ENCODE peak calls at places on chromosome 1, in seven cellular contexts. S is lower leg skin, L is ovary, Y is tibial nerve, R is testis, J is HCT116, D is transverse colon. E is an unnamed sample.
A peak's percentile ranks its signal among the peaks of the same experiment; 100 is the strongest.

GRCh38 chr1:211478801-211479619 is 13.0 kb downstream of the RD3 start:
- DNase-seq in S (no peak), L (no peak), Y (no peak), R (no peak), J (no peak), D (no peak), E (no peak)

GRCh38 chr1:207396360-207396759 is 57.8 kb upstream of the CR2 start:
- DNase-seq in S (no peak), L (no peak), Y (no peak), R (no peak), J (no peak), D (no peak), E (no peak)

GRCh38 chr1:16217061-16217785 is 4.8 kb upstream of the ARHGEF19 start:
- DNase-seq in S (peak; percentile 98), L (peak; percentile 99), Y (peak; percentile 98), R (peak; percentile 98), J (peak; percentile 96), D (peak; percentile 100), E (peak; percentile 96)

GRCh38 chr1:151847867-151848596 is 5.5 kb downstream of the THEM5 start:
- DNase-seq in S (no peak), L (no peak), Y (no peak), R (peak; percentile 4), J (no peak), D (no peak), E (no peak)

GRCh38 chr1:36269408-36269838 is 36.7 kb upstream of the SH3D21 start:
- DNase-seq in S (no peak), L (no peak), Y (no peak), R (no peak), J (no peak), D (peak; percentile 22), E (no peak)

GRCh38 chr1:221716713-221717490 is 25.0 kb downstream of the DUSP10 start:
- DNase-seq in S (no peak), L (no peak), Y (no peak), R (no peak), J (no peak), D (no peak), E (no peak)

GRCh38 chr1:34657266-34657665 is 97.6 kb upstream of the GJB5 start:
- DNase-seq in S (no peak), L (no peak), Y (no peak), R (no peak), J (no peak), D (no peak), E (no peak)

GRCh38 chr1:175887981-175888428 is 144.6 kb upstream of the TNR start:
- DNase-seq in S (peak; percentile 16), L (no peak), Y (peak; percentile 38), R (peak; percentile 85), J (peak; percentile 21), D (peak; percentile 57), E (peak; percentile 67)

GRCh38 chr1:20555025-20555757 is 2.8 kb downstream of the FAM43B start:
- DNase-seq in S (no peak), L (no peak), Y (no peak), R (no peak), J (no peak), D (no peak), E (no peak)

GRCh38 chr1:55443175-55443933 is 228.2 kb upstream of the USP24 start:
- DNase-seq in S (peak; percentile 93), L (peak; percentile 74), Y (peak; percentile 91), R (peak; percentile 87), J (peak; percentile 60), D (peak; percentile 65), E (no peak)

GRCh38 chr1:60678802-60679201 is 403.6 kb upstream of the NFIA start:
- DNase-seq in S (no peak), L (no peak), Y (no peak), R (no peak), J (no peak), D (no peak), E (no peak)

GRCh38 chr1:177928194-177928593 is 41.7 kb downstream of the SEC16B start:
- DNase-seq in S (no peak), L (no peak), Y (no peak), R (no peak), J (no peak), D (no peak), E (no peak)

GRCh38 chr1:43452789-43453441 is 816 bp downstream of the HYI start:
- DNase-seq in S (no peak), L (no peak), Y (peak; percentile 42), R (peak; percentile 47), J (no peak), D (no peak), E (no peak)

GRCh38 chr1:232547938-232548484 is 81.9 kb downstream of the SIPA1L2 start:
- DNase-seq in S (no peak), L (no peak), Y (no peak), R (no peak), J (no peak), D (no peak), E (no peak)

GRCh38 chr1:40633563-40634376 is 31.7 kb downstream of the RIMS3 start:
- DNase-seq in S (no peak), L (peak; percentile 83), Y (peak; percentile 10), R (peak; percentile 90), J (no peak), D (peak; percentile 37), E (no peak)

DNA sequence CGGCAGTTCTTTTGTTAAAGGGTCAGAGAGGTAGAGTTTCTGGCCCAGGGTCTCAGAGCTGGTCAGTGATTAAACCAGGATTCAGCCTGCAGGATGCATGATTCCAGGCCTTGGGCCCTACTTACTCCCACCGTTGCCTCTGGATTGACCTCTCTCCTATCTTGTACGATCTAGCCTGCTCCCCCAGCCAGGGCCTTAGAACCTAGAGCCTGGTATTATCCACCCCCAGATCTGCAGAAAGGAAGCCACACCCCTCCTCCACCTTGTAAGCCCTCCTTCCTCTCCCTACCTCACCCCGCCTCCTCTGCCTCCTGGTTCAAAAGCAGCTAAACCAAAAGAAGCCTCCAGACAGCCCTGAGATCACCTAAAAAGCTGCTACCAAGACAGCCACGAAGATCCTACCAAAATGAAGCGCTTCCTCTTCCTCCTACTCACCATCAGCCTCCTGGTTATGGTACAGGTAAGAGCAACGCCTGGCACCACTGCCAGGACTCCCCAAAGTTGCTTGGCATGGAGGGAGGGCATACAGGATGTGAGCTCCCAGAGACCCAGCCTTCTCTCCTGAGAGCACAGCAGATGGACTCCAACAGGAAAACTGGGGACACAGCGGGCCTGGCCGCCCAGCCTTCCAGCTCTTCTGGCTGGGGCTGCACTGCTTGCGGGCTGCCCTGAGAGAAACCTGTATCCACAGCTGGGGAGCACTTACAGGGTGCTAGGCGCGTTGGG is at the start of gene CD52:
- DNase-seq in S (no peak), L (no peak), Y (no peak), R (no peak), J (no peak), D (peak; percentile 63), E (peak; percentile 67)
- TF ChIP-seq POLR2A in S (no peak), L (no peak), Y (no peak), R (no peak), J (no peak), D (peak; percentile 43), E (peak; percentile 76)

GRCh38 chr1:204560590-204560989 is 44.4 kb downstream of the MDM4 start:
- DNase-seq in S (no peak), L (no peak), Y (no peak), R (no peak), J (no peak), D (no peak), E (no peak)

GRCh38 chr1:204563324-204563723 is 47.1 kb downstream of the MDM4 start:
- DNase-seq in S (no peak), L (no peak), Y (no peak), R (no peak), J (no peak), D (no peak), E (no peak)

GRCh38 chr1:204562075-204562990 is 46.1 kb downstream of the MDM4 start:
- DNase-seq in S (no peak), L (no peak), Y (no peak), R (no peak), J (no peak), D (no peak), E (no peak)

GRCh38 chr1:204556458-204557052 is 40.3 kb downstream of the MDM4 start:
- DNase-seq in S (no peak), L (no peak), Y (no peak), R (no peak), J (no peak), D (no peak), E (no peak)

DNA sequence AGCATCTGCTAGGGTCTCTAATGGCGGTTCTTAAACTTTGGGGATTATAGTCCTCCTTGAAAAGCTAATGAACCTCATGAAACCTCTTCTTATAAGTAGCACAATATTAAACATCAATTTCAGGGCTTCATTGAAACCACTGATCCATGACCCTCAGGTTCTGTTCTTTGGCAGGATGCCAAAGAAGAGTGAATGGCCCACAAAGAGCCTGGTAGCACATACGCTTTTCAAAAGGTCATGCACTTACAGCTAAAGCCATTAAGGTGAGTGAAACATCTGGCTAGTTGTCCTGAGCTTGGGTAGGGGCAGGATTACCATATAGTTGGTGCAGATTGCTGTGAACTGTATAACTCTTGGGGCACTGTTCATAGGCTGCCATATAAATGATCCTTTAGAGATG is 42.3 kb downstream of the MDM4 start:
- DNase-seq in S (no peak), L (no peak), Y (no peak), R (no peak), J (no peak), D (no peak), E (no peak)
- TF ChIP-seq POLR2A in S (no peak), L (no peak), Y (no peak), R (no peak), J (no peak), D (no peak), E (no peak)

GRCh38 chr1:27611450-27611849 is 7.5 kb upstream of the AHDC1 start:
- DNase-seq in S (no peak), L (no peak), Y (no peak), R (no peak), J (no peak), D (no peak), E (no peak)

GRCh38 chr1:27614048-27614624 is 10.2 kb upstream of the AHDC1 start:
- DNase-seq in S (no peak), L (no peak), Y (no peak), R (no peak), J (no peak), D (no peak), E (no peak)

GRCh38 chr1:27615346-27616004 is 11.5 kb upstream of the AHDC1 start:
- DNase-seq in S (no peak), L (no peak), Y (no peak), R (no peak), J (no peak), D (no peak), E (no peak)

GRCh38 chr1:27614625-27615344 is 10.8 kb upstream of the AHDC1 start:
- DNase-seq in S (no peak), L (no peak), Y (no peak), R (no peak), J (no peak), D (no peak), E (no peak)

DNA sequence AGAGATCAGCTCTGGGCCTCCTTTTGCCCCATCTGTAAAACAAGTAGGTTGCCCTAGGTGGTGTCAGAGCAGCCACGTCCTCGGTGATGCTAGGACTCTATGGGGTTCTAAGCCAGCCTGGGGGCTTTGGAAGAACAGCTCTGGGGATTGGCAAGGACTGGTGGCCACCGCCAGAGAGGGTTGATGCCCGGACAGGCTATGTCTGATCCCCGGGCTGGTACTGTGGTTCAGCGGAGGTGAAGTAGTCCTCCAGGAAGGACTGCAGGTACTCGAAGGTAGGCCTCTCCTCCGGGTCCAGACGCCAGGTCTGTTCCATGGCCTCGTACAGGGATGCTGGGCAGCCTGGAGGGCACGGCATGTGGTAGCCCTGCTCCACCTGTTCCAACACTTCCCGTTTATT is 8.8 kb upstream of the AHDC1 start:
- DNase-seq in S (no peak), L (no peak), Y (no peak), R (no peak), J (no peak), D (no peak), E (no peak)
- TF ChIP-seq POLR2A in S (no peak), L (no peak), Y (no peak), R (no peak), J (no peak), D (no peak), E (no peak)

GRCh38 chr1:116679091-116679827 is 11.7 kb upstream of the IGSF3 start:
- DNase-seq in S (no peak), L (no peak), Y (no peak), R (no peak), J (no peak), D (no peak), E (no peak)
- TF ChIP-seq POLR2A in S (no peak), L (no peak), Y (no peak), R (no peak), J (no peak), D (no peak), E (no peak)